ENCODE peak calls at places on chromosomes 12 and 14, in four cellular contexts. One of them, this sample, is unnamed.
A peak's percentile ranks its signal among the peaks of the same experiment; 100 is the strongest.

GRCh38 chr14:95034806-95035205 is 122.5 kb downstream of the DICER1 start:
- DNase-seq in nephron progenitor cell: no peak
- DNase-seq in T-helper 1 cell: no peak
- DNase-seq in T1000: no peak
- DNase-seq in this sample: no peak

GRCh38 chr14:51716610-51717009 is 64.9 kb downstream of the FRMD6 start:
- DNase-seq in nephron progenitor cell: no peak
- DNase-seq in T-helper 1 cell: no peak
- DNase-seq in T1000: no peak
- DNase-seq in this sample: no peak

GRCh38 chr12:95143784-95144205 is 70.4 kb upstream of the NR2C1 start:
- DNase-seq in nephron progenitor cell: no peak
- DNase-seq in T-helper 1 cell: no peak
- DNase-seq in T1000: no peak
- DNase-seq in this sample: peak; percentile 54

GRCh38 chr12:88052686-88053085 is 23.5 kb upstream of the C12orf50 start:
- DNase-seq in nephron progenitor cell: peak; percentile 14
- DNase-seq in T-helper 1 cell: no peak
- DNase-seq in T1000: peak; percentile 79
- DNase-seq in this sample: peak; percentile 32

GRCh38 chr14:43938588-43939281 is 568.3 kb downstream of the FSCB start:
- DNase-seq in nephron progenitor cell: no peak
- DNase-seq in T-helper 1 cell: no peak
- DNase-seq in T1000: no peak
- DNase-seq in this sample: no peak

GRCh38 chr12:39764944-39765560 is 145.4 kb upstream of the ABCD2 start:
- DNase-seq in nephron progenitor cell: no peak
- DNase-seq in T-helper 1 cell: no peak
- DNase-seq in T1000: no peak
- DNase-seq in this sample: peak; percentile 43

GRCh38 chr14:105095236-105095805 is 30.1 kb upstream of the GPR132 start:
- DNase-seq in nephron progenitor cell: no peak
- DNase-seq in T-helper 1 cell: no peak
- DNase-seq in T1000: no peak
- DNase-seq in this sample: no peak

GRCh38 chr12:24705741-24706358 is 243.1 kb downstream of the BCAT1 start:
- DNase-seq in nephron progenitor cell: no peak
- DNase-seq in T-helper 1 cell: no peak
- DNase-seq in T1000: no peak
- DNase-seq in this sample: no peak

GRCh38 chr12:16384732-16385131 is 37.3 kb downstream of the MGST1 start:
- DNase-seq in nephron progenitor cell: no peak
- DNase-seq in T-helper 1 cell: no peak
- DNase-seq in T1000: no peak
- DNase-seq in this sample: no peak

GRCh38 chr14:38758661-38759060 is 344.4 kb downstream of the SEC23A start:
- DNase-seq in nephron progenitor cell: no peak
- DNase-seq in T-helper 1 cell: no peak
- DNase-seq in T1000: no peak
- DNase-seq in this sample: no peak

GRCh38 chr14:74863274-74863673 is 12.7 kb downstream of the PROX2 start:
- DNase-seq in nephron progenitor cell: no peak
- DNase-seq in T-helper 1 cell: no peak
- DNase-seq in T1000: no peak
- DNase-seq in this sample: no peak

GRCh38 chr12:49037947-49038237 is 19.3 kb upstream of the PRKAG1 start:
- DNase-seq in nephron progenitor cell: no peak
- DNase-seq in T-helper 1 cell: no peak
- DNase-seq in T1000: no peak
- DNase-seq in this sample: no peak

GRCh38 chr14:91929700-91930099 is 17.8 kb downstream of the FBLN5 start:
- DNase-seq in nephron progenitor cell: no peak
- DNase-seq in T-helper 1 cell: no peak
- DNase-seq in T1000: no peak
- DNase-seq in this sample: no peak

GRCh38 chr14:52906141-52906601 is 44.7 kb downstream of the FERMT2 start:
- DNase-seq in nephron progenitor cell: no peak
- DNase-seq in T-helper 1 cell: no peak
- DNase-seq in T1000: no peak
- DNase-seq in this sample: no peak

GRCh38 chr14:74008843-74009499 is 10.1 kb downstream of the ENTPD5 start:
- DNase-seq in nephron progenitor cell: no peak
- DNase-seq in T-helper 1 cell: no peak
- DNase-seq in T1000: no peak
- DNase-seq in this sample: peak; percentile 71